ENCODE peak calls at places on chromosomes 4 and X, in six cellular contexts. T is CD8-positive, alpha-beta memory T cell; X is psoas muscle; J is PC-9; W is ascending aorta; S is tibial artery. C is an unnamed sample.

GRCh38 chr4:119038465-119038864 is 97.2 kb upstream of the MYOZ2 start:
- DNase-seq in J (no peak), T (no peak), W (no peak), X (no peak), S (no peak), C (no peak)

GRCh38 chr4:83153312-83153915 is 38.9 kb upstream of the PLAC8 start:
- DNase-seq in W (no peak), X (no peak), J (no peak), T (no peak), S (no peak), C (no peak)

GRCh38 chrX:49761481-49761880 is 65.7 kb upstream of the PAGE1 start:
- DNase-seq in J (no peak), W (no peak), S (no peak), X (no peak), T (peak; percentile 4), C (no peak)

GRCh38 chrX:100381613-100382012 is 28.5 kb downstream of the PCDH19 start:
- DNase-seq in X (no peak), W (no peak), S (no peak), J (no peak), T (no peak), C (no peak)

GRCh38 chrX:149831473-149831872 is 49.5 kb upstream of the MAGEA8 start:
- DNase-seq in X (no peak), T (no peak), J (no peak), W (no peak), S (no peak), C (no peak)

GRCh38 chrX:23820235-23820782 is 37.3 kb downstream of the SAT1 start:
- DNase-seq in S (no peak), W (no peak), X (no peak), T (no peak), J (no peak), C (no peak)

GRCh38 chr4:61505773-61506640 is 305.9 kb downstream of the ADGRL3 start:
- DNase-seq in S (no peak), X (no peak), T (no peak), W (no peak), J (no peak), C (no peak)

GRCh38 chr4:45518832-45519231 is 605.0 kb downstream of the GABRG1 start:
- DNase-seq in J (no peak), W (no peak), T (no peak), S (no peak), X (no peak), C (no peak)

GRCh38 chr4:176063718-176064117 is 1.9 kb upstream of the WDR17 start:
- DNase-seq in S (no peak), T (no peak), W (no peak), J (no peak), X (no peak), C (no peak)

GRCh38 chr4:183328832-183329231 is 6.6 kb upstream of the CLDN24 start:
- DNase-seq in T (no peak), S (no peak), W (no peak), J (no peak), X (no peak), C (no peak)

GRCh38 chr4:80989921-80990544 is 40.5 kb upstream of the BMP3 start:
- DNase-seq in J (peak; percentile 7), X (no peak), W (no peak), S (no peak), T (peak; percentile 45), C (no peak)

DNA sequence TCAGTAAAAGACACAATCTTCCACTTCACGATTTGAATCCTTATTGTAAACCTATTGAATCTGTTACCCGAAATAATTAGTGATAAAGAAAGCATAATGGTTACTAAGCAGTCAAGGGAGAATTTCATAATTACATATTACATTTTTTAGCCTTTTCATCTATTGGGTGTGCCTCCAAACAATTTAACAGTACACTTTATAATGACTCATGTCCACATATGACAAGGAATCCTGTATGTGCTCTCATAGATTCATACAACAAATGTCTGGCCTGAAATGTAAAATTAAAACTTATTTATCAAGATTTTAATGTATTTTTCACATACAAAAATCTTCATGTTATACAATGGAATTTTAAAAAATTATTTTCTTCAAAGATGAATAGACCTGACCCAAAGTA is 39.4 kb downstream of the PPP3CA start:
- DNase-seq in J (no peak), S (no peak), T (no peak), X (no peak), W (no peak), C (no peak)
- H3K27ac ChIP-seq in J (no peak overlapping the region), S (no peak overlapping the region), T (no peak overlapping the region), X (no peak overlapping the region), W (no peak overlapping the region), C (no peak overlapping the region)

DNA sequence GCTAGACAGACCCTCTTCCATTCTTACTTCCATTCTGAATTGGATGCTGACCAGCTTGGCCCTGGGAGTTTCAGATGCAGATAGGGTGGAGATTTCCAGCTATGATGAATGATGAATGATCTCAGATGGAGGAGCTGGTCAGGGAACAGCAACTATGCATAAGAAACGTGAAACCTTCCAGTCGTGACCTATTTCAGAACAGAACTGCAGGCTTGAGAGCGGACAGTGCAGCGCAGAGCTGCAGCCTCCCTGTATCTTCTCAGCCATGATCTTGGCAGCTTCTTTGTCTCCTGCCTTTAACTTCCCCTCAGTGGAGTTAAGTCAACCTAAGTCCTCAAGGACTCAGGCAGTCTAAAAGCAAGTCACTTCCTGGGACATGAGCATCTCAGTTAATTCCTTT is 43.3 kb upstream of the HAND2 start:
- DNase-seq in J (no peak), T (no peak), S (no peak), W (no peak), X (no peak), C (no peak)
- H3K4me1 ChIP-seq in J (no peaks in the 10 kb centered on the region), T (no peaks in the 10 kb centered on the region), S (no peaks in the 10 kb centered on the region), W (peaks cover 4% of the 10 kb centered on the region), X (no peaks in the 10 kb centered on the region), C (no peaks in the 10 kb centered on the region)

GRCh38 chrX:72271812-72272211 is 5.2 kb downstream of the RPS4X start:
- DNase-seq in T (no peak), J (no peak), S (no peak), W (no peak), X (no peak), C (no peak)

GRCh38 chrX:72272868-72273267 is 4.2 kb downstream of the RPS4X start:
- DNase-seq in S (no peak), W (no peak), T (no peak), X (no peak), J (peak; percentile 10), C (no peak)

GRCh38 chrX:72276478-72276953 is 532 bp downstream of the RPS4X start:
- DNase-seq in T (no peak), X (no peak), S (no peak), J (no peak), W (no peak), C (no peak)

GRCh38 chrX:72273718-72274117 is 3.3 kb downstream of the RPS4X start:
- DNase-seq in T (no peak), S (no peak), X (no peak), J (no peak), W (no peak), C (no peak)

GRCh38 chrX:72274526-72274925 is 2.5 kb downstream of the RPS4X start:
- DNase-seq in J (no peak), T (no peak), S (no peak), X (no peak), W (no peak), C (no peak)
- H3K36me3 ChIP-seq in J (peaks cover 54% of the 10 kb centered on the region), T (peaks cover 38% of the 10 kb centered on the region), S (peaks cover 64% of the 10 kb centered on the region), X (peaks cover 10% of the 10 kb centered on the region), W (peaks cover 56% of the 10 kb centered on the region), C (peaks cover 47% of the 10 kb centered on the region)

GRCh38 chr4:128871948-128872347 is 62.4 kb downstream of the JADE1 start:
- DNase-seq in S (no peak), W (no peak), T (no peak), X (no peak), J (no peak), C (no peak)
- H3K27ac ChIP-seq in S (no peak overlapping the region), W (no peak overlapping the region), T (no peak overlapping the region), X (no peak overlapping the region), J (no peak overlapping the region), C (no peak overlapping the region)

GRCh38 chrX:97021680-97022079 is 138.0 kb downstream of the RPA4 start:
- DNase-seq in X (no peak), T (no peak), S (no peak), W (no peak), J (no peak), C (no peak)

GRCh38 chrX:97011540-97011939 is 127.8 kb downstream of the RPA4 start:
- DNase-seq in X (no peak), T (no peak), J (no peak), W (no peak), S (no peak), C (no peak)

GRCh38 chrX:97016106-97016505 is 132.4 kb downstream of the RPA4 start:
- DNase-seq in W (no peak), S (no peak), X (no peak), J (no peak), T (no peak), C (no peak)
- H3K4me1 ChIP-seq in W (no peaks in the 10 kb centered on the region), S (no peaks in the 10 kb centered on the region), X (no peaks in the 10 kb centered on the region), J (no peaks in the 10 kb centered on the region), T (no peaks in the 10 kb centered on the region), C (no peaks in the 10 kb centered on the region)

DNA sequence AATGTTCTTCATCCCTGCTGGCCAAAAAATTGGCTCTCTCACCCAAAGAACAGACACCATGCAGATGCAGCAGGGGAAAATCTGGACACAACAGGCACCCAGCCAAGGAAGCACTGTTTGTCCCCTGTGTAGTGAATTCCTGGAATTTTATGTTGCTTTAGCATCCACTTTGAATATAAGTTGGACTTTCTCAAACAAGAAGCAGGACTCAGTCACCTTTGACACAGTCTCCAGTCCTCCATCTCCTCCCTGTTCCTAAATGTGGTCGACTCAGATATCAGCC is 11.8 kb downstream of the ZNF182 start:
- DNase-seq in X (no peak), T (no peak), S (no peak), J (no peak), W (no peak), C (no peak)
- H3K36me3 ChIP-seq in X (no peaks in the 10 kb centered on the region), T (no peaks in the 10 kb centered on the region), S (peaks cover 16% of the 10 kb centered on the region), J (no peaks in the 10 kb centered on the region), W (peaks cover 18% of the 10 kb centered on the region), C (no peaks in the 10 kb centered on the region)

GRCh38 chr4:163566257-163566656 is 71.8 kb downstream of the TMA16 start:
- DNase-seq in S (no peak), J (no peak), W (no peak), X (no peak), T (no peak), C (no peak)
- H3K27ac ChIP-seq in S (no peak overlapping the region), J (no peak overlapping the region), W (no peak overlapping the region), X (no peak overlapping the region), T (no peak overlapping the region), C (no peak overlapping the region)

DNA sequence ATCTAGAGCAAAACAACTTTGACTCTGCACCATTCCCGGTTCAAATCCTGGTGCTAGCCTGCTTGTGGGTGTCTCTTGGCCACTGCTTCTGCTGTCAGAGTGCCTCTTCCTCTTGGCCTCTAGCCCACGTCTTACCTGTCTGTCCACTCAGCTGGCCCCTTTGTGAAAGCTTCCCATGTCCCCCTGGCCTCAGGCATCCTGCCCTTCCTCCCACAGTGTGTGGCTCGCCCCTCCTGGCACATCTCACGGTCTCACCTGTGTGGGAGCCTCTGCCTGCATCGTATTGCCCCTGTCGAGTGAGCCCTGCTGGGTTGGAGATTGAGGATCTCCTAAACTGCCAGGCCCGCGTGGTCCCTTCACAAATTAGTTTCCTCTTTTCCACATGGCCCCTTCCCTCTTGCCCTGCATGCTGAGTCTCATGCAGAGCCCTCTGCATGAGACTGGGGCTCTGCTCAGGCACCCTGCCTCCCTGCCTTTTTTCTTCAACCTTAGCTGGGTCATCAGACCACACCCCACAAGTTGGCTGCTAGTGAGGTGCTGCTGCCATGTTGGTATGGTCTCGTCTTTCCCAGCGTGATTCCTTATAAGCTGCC is 53.7 kb upstream of the TADA2B start:
- DNase-seq in J (peak; percentile 15), T (no peak), S (no peak), W (peak; percentile 63), X (no peak), C (no peak)
- H3K4me1 ChIP-seq in J (peaks cover 32% of the 10 kb centered on the region), T (peaks cover 43% of the 10 kb centered on the region), S (peaks cover 59% of the 10 kb centered on the region), W (peaks cover 33% of the 10 kb centered on the region), X (peaks cover 76% of the 10 kb centered on the region), C (peaks cover 50% of the 10 kb centered on the region)

GRCh38 chrX:119828446-119828845 is 24.3 kb downstream of the UPF3B start:
- DNase-seq in W (no peak), J (no peak), X (no peak), T (no peak), S (no peak), C (no peak)

GRCh38 chrX:119833905-119834304 is 18.9 kb downstream of the UPF3B start:
- DNase-seq in X (no peak), T (no peak), S (no peak), W (no peak), J (no peak), C (no peak)
- H3K36me3 ChIP-seq in X (no peaks in the 10 kb centered on the region), T (no peaks in the 10 kb centered on the region), S (peaks cover 80% of the 10 kb centered on the region), W (peaks cover 32% of the 10 kb centered on the region), J (peaks cover 42% of the 10 kb centered on the region), C (peaks cover 30% of the 10 kb centered on the region)

C was measured in upper lobe of right lung.